ENCODE peak calls at places on chromosomes 13 and 19, in eight cellular contexts. K, L, D, J, C, G, X and P are unnamed samples.

GRCh38 chr19:13363954-13364353 is 142.3 kb downstream of the CACNA1A start:
- DNase-seq in X (no peak), D (no peak), G (no peak), L (no peak), J (no peak), K (no peak), C (no peak), P (no peak)

GRCh38 chr13:40168425-40169155 is 497.9 kb downstream of the FOXO1 start:
- DNase-seq in G (no peak), L (no peak), D (no peak), C (no peak), J (no peak), X (no peak), K (no peak), P (no peak)

GRCh38 chr19:47719047-47719885 is 6.0 kb downstream of the EHD2 start:
- DNase-seq in G (peak), D (peak), X (no peak), L (peak), J (no peak), C (peak), K (peak), P (peak)

GRCh38 chr19:46713781-46714522 is 3.0 kb downstream of the PRKD2 start:
- DNase-seq in L (peak), X (peak), C (peak), J (peak), G (peak), D (peak), K (peak), P (peak)

GRCh38 chr13:110485604-110486003 is 75.9 kb downstream of the RAB20 start:
- DNase-seq in D (no peak), X (no peak), J (no peak), C (no peak), L (no peak), K (peak), G (peak), P (no peak)

GRCh38 chr19:47623921-47624391 is 15.0 kb downstream of the BICRA start:
- DNase-seq in X (no peak), C (peak), J (no peak), D (no peak), K (no peak), G (no peak), L (no peak), P (no peak)

GRCh38 chr19:46785054-46785979 is 3.1 kb downstream of the SLC1A5 start:
- DNase-seq in K (no peak), X (no peak), D (no peak), C (no peak), L (no peak), J (no peak), G (no peak), P (no peak)

GRCh38 chr19:50428768-50429463 is 3.8 kb upstream of the MYBPC2 start:
- DNase-seq in L (no peak), D (no peak), J (no peak), C (no peak), X (peak), G (no peak), K (no peak), P (no peak)

GRCh38 chr13:110109910-110110309 is 197.0 kb downstream of the COL4A1 start:
- DNase-seq in K (peak), C (no peak), G (no peak), X (no peak), L (peak), J (no peak), D (peak), P (no peak)

GRCh38 chr19:45161715-45162463 is 1.1 kb upstream of the NKPD1 start:
- DNase-seq in D (no peak), J (no peak), L (no peak), K (peak), X (no peak), C (peak), G (peak), P (no peak)

GRCh38 chr13:48144413-48145035 is 49.6 kb upstream of the MED4 start:
- DNase-seq in D (no peak), X (no peak), J (no peak), G (no peak), L (no peak), C (no peak), K (peak), P (no peak)

GRCh38 chr19:39409207-39409885 is 2.7 kb downstream of the ZFP36 start:
- DNase-seq in X (peak), C (peak), D (peak), G (peak), K (peak), J (peak), L (peak), P (peak)

GRCh38 chr19:48571378-48572162 is 19.6 kb downstream of the SULT2B1 start:
- DNase-seq in X (no peak), L (no peak), G (no peak), K (no peak), C (peak), J (no peak), D (no peak), P (no peak)

GRCh38 chr19:33054623-33055022 is 10.1 kb downstream of the RHPN2 start:
- DNase-seq in D (no peak), C (peak), J (no peak), L (no peak), X (no peak), G (no peak), K (no peak), P (no peak)

GRCh38 chr13:114124921-114125320 is 7.5 kb downstream of the RASA3 start:
- DNase-seq in G (no peak), X (no peak), L (no peak), K (peak), C (no peak), D (no peak), J (peak), P (no peak)

GRCh38 chr13:94586371-94586770 is 9.6 kb downstream of the TGDS start:
- DNase-seq in G (no peak), J (no peak), D (no peak), C (no peak), X (no peak), L (no peak), K (no peak), P (no peak)

GRCh38 chr13:111969551-111970135 is 97.3 kb upstream of the SOX1 start:
- DNase-seq in X (no peak), G (no peak), C (no peak), J (no peak), D (no peak), L (no peak), K (no peak), P (no peak)

GRCh38 chr19:2254052-2254872 is 2.0 kb downstream of the JSRP1 start:
- DNase-seq in L (no peak), C (no peak), X (no peak), K (no peak), D (no peak), G (peak), J (no peak), P (no peak)

GRCh38 chr13:31909889-31910551 is 121.6 kb upstream of the FRY start:
- DNase-seq in X (peak), J (peak), K (peak), C (peak), D (no peak), G (peak), L (no peak), P (no peak)

GRCh38 chr19:30214651-30215051 is 157.5 kb upstream of the ZNF536 start:
- DNase-seq in C (no peak), K (no peak), G (no peak), X (peak), J (no peak), L (no peak), D (peak), P (no peak)

GRCh38 chr13:80469841-80470378 is 129.0 kb upstream of the SPRY2 start:
- DNase-seq in D (peak), K (peak), C (no peak), X (no peak), L (peak), G (no peak), J (no peak), P (peak)

GRCh38 chr19:38850976-38851621 is 1.3 kb upstream of the HNRNPL start:
- DNase-seq in L (peak), D (no peak), K (no peak), C (peak), J (peak), G (peak), X (peak), P (no peak)

GRCh38 chr13:98975822-98976261 is 2.0 kb downstream of the DOCK9 start:
- DNase-seq in J (no peak), G (no peak), K (peak), D (no peak), L (no peak), C (peak), X (no peak), P (no peak)

GRCh38 chr13:67369895-67370660 is 139.9 kb upstream of the PCDH9 start:
- DNase-seq in J (no peak), D (no peak), X (no peak), K (peak), G (no peak), C (peak), L (no peak), P (no peak)

GRCh38 chr13:111459803-111460547 is 139.5 kb downstream of the TEX29 start:
- DNase-seq in G (no peak), K (no peak), L (no peak), C (peak), J (no peak), D (no peak), X (no peak), P (no peak)

GRCh38 chr13:89925107-89925506 is 1422.4 kb upstream of the MIR17HG start:
- DNase-seq in C (peak), J (no peak), X (no peak), G (peak), L (no peak), K (peak), D (no peak), P (no peak)